ENCODE peak calls at places on chromosomes 5 and 9, in nine cellular contexts. One of them, this sample, is unnamed.

GRCh38 chr5:134467231-134467630 is 55.5 kb upstream of the CDKN2AIPNL start:
- DNase-seq in stimulated activated naive B cell treated with anti-CD40 and anti-IgM and Interleukin-4, amounts not matched to agents 10 μg/mL and 1 μg/mL and 100 μg/mL, for 72 hours: no peak
- DNase-seq in activated gamma-delta T cell treated with anti-CD3 and anti-CD28 coated beads, Interleukin-2, amount 50 U/mL, for 16 hours: no peak
- DNase-seq in endothelial cell: no peak
- DNase-seq in GM20000: no peak
- DNase-seq in lung microvascular endothelial cell: no peak
- DNase-seq in HuH-7: no peak
- DNase-seq in T47D: no peak
- DNase-seq in NCI-H69: no peak
- DNase-seq in this sample: no peak

GRCh38 chr5:27311544-27311943 is 273.2 kb upstream of the CDH9 start:
- DNase-seq in stimulated activated naive B cell treated with anti-CD40 and anti-IgM and Interleukin-4, amounts not matched to agents 10 μg/mL and 1 μg/mL and 100 μg/mL, for 72 hours: no peak
- DNase-seq in activated gamma-delta T cell treated with anti-CD3 and anti-CD28 coated beads, Interleukin-2, amount 50 U/mL, for 16 hours: no peak
- DNase-seq in endothelial cell: no peak
- DNase-seq in GM20000: no peak
- DNase-seq in lung microvascular endothelial cell: no peak
- DNase-seq in HuH-7: no peak
- DNase-seq in T47D: no peak
- DNase-seq in NCI-H69: no peak
- DNase-seq in this sample: no peak

GRCh38 chr5:166979576-166979975 is 1311.9 kb upstream of the WWC1 start:
- DNase-seq in stimulated activated naive B cell treated with anti-CD40 and anti-IgM and Interleukin-4, amounts not matched to agents 10 μg/mL and 1 μg/mL and 100 μg/mL, for 72 hours: no peak
- DNase-seq in activated gamma-delta T cell treated with anti-CD3 and anti-CD28 coated beads, Interleukin-2, amount 50 U/mL, for 16 hours: no peak
- DNase-seq in endothelial cell: no peak
- DNase-seq in GM20000: no peak
- DNase-seq in lung microvascular endothelial cell: no peak
- DNase-seq in HuH-7: no peak
- DNase-seq in T47D: no peak
- DNase-seq in NCI-H69: peak
- DNase-seq in this sample: no peak

GRCh38 chr9:95862343-95862742 is 13.1 kb upstream of the ERCC6L2 start:
- DNase-seq in stimulated activated naive B cell treated with anti-CD40 and anti-IgM and Interleukin-4, amounts not matched to agents 10 μg/mL and 1 μg/mL and 100 μg/mL, for 72 hours: no peak
- DNase-seq in activated gamma-delta T cell treated with anti-CD3 and anti-CD28 coated beads, Interleukin-2, amount 50 U/mL, for 16 hours: no peak
- DNase-seq in endothelial cell: no peak
- DNase-seq in GM20000: no peak
- DNase-seq in lung microvascular endothelial cell: no peak
- DNase-seq in HuH-7: no peak
- DNase-seq in T47D: no peak
- DNase-seq in NCI-H69: no peak
- DNase-seq in this sample: no peak

GRCh38 chr9:121557581-121558422 is 58.2 kb upstream of the GGTA1 start:
- DNase-seq in stimulated activated naive B cell treated with anti-CD40 and anti-IgM and Interleukin-4, amounts not matched to agents 10 μg/mL and 1 μg/mL and 100 μg/mL, for 72 hours: no peak
- DNase-seq in activated gamma-delta T cell treated with anti-CD3 and anti-CD28 coated beads, Interleukin-2, amount 50 U/mL, for 16 hours: no peak
- DNase-seq in endothelial cell: peak
- DNase-seq in GM20000: peak
- DNase-seq in lung microvascular endothelial cell: peak
- DNase-seq in HuH-7: no peak
- DNase-seq in T47D: peak
- DNase-seq in NCI-H69: peak
- DNase-seq in this sample: peak

GRCh38 chr9:16594787-16595186 is 275.7 kb downstream of the BNC2 start:
- DNase-seq in stimulated activated naive B cell treated with anti-CD40 and anti-IgM and Interleukin-4, amounts not matched to agents 10 μg/mL and 1 μg/mL and 100 μg/mL, for 72 hours: no peak
- DNase-seq in activated gamma-delta T cell treated with anti-CD3 and anti-CD28 coated beads, Interleukin-2, amount 50 U/mL, for 16 hours: no peak
- DNase-seq in endothelial cell: no peak
- DNase-seq in GM20000: no peak
- DNase-seq in lung microvascular endothelial cell: no peak
- DNase-seq in HuH-7: no peak
- DNase-seq in T47D: no peak
- DNase-seq in NCI-H69: no peak
- DNase-seq in this sample: no peak

GRCh38 chr5:28750236-28750635 is 1711.8 kb upstream of the CDH9 start:
- DNase-seq in stimulated activated naive B cell treated with anti-CD40 and anti-IgM and Interleukin-4, amounts not matched to agents 10 μg/mL and 1 μg/mL and 100 μg/mL, for 72 hours: no peak
- DNase-seq in activated gamma-delta T cell treated with anti-CD3 and anti-CD28 coated beads, Interleukin-2, amount 50 U/mL, for 16 hours: no peak
- DNase-seq in endothelial cell: no peak
- DNase-seq in GM20000: no peak
- DNase-seq in lung microvascular endothelial cell: no peak
- DNase-seq in HuH-7: no peak
- DNase-seq in T47D: no peak
- DNase-seq in NCI-H69: no peak
- DNase-seq in this sample: no peak

GRCh38 chr9:102700936-102701335 is 294.2 kb upstream of the CYLC2 start:
- DNase-seq in stimulated activated naive B cell treated with anti-CD40 and anti-IgM and Interleukin-4, amounts not matched to agents 10 μg/mL and 1 μg/mL and 100 μg/mL, for 72 hours: no peak
- DNase-seq in activated gamma-delta T cell treated with anti-CD3 and anti-CD28 coated beads, Interleukin-2, amount 50 U/mL, for 16 hours: no peak
- DNase-seq in endothelial cell: no peak
- DNase-seq in GM20000: no peak
- DNase-seq in lung microvascular endothelial cell: no peak
- DNase-seq in HuH-7: no peak
- DNase-seq in T47D: no peak
- DNase-seq in NCI-H69: peak
- DNase-seq in this sample: peak

GRCh38 chr5:141573489-141574121 is 45.2 kb downstream of the DIAPH1 start:
- DNase-seq in stimulated activated naive B cell treated with anti-CD40 and anti-IgM and Interleukin-4, amounts not matched to agents 10 μg/mL and 1 μg/mL and 100 μg/mL, for 72 hours: no peak
- DNase-seq in activated gamma-delta T cell treated with anti-CD3 and anti-CD28 coated beads, Interleukin-2, amount 50 U/mL, for 16 hours: no peak
- DNase-seq in endothelial cell: no peak
- DNase-seq in GM20000: no peak
- DNase-seq in lung microvascular endothelial cell: no peak
- DNase-seq in HuH-7: no peak
- DNase-seq in T47D: no peak
- DNase-seq in NCI-H69: peak
- DNase-seq in this sample: no peak

GRCh38 chr9:112380771-112381181 is 868 bp downstream of the HSDL2 start:
- DNase-seq in stimulated activated naive B cell treated with anti-CD40 and anti-IgM and Interleukin-4, amounts not matched to agents 10 μg/mL and 1 μg/mL and 100 μg/mL, for 72 hours: no peak
- DNase-seq in activated gamma-delta T cell treated with anti-CD3 and anti-CD28 coated beads, Interleukin-2, amount 50 U/mL, for 16 hours: no peak
- DNase-seq in endothelial cell: no peak
- DNase-seq in GM20000: peak
- DNase-seq in lung microvascular endothelial cell: no peak
- DNase-seq in HuH-7: no peak
- DNase-seq in T47D: no peak
- DNase-seq in NCI-H69: peak
- DNase-seq in this sample: no peak

GRCh38 chr5:55160493-55161209 is 680 bp downstream of the GPX8 start:
- DNase-seq in stimulated activated naive B cell treated with anti-CD40 and anti-IgM and Interleukin-4, amounts not matched to agents 10 μg/mL and 1 μg/mL and 100 μg/mL, for 72 hours: no peak
- DNase-seq in activated gamma-delta T cell treated with anti-CD3 and anti-CD28 coated beads, Interleukin-2, amount 50 U/mL, for 16 hours: no peak
- DNase-seq in endothelial cell: peak
- DNase-seq in GM20000: no peak
- DNase-seq in lung microvascular endothelial cell: peak
- DNase-seq in HuH-7: no peak
- DNase-seq in T47D: peak
- DNase-seq in NCI-H69: no peak
- DNase-seq in this sample: peak

GRCh38 chr5:179615203-179615602 is 8.3 kb downstream of the HNRNPH1 start:
- DNase-seq in stimulated activated naive B cell treated with anti-CD40 and anti-IgM and Interleukin-4, amounts not matched to agents 10 μg/mL and 1 μg/mL and 100 μg/mL, for 72 hours: no peak
- DNase-seq in activated gamma-delta T cell treated with anti-CD3 and anti-CD28 coated beads, Interleukin-2, amount 50 U/mL, for 16 hours: no peak
- DNase-seq in endothelial cell: no peak
- DNase-seq in GM20000: no peak
- DNase-seq in lung microvascular endothelial cell: peak
- DNase-seq in HuH-7: no peak
- DNase-seq in T47D: no peak
- DNase-seq in NCI-H69: no peak
- DNase-seq in this sample: no peak

GRCh38 chr5:135307143-135307903 is 91.7 kb downstream of the MACROH2A1 start:
- DNase-seq in stimulated activated naive B cell treated with anti-CD40 and anti-IgM and Interleukin-4, amounts not matched to agents 10 μg/mL and 1 μg/mL and 100 μg/mL, for 72 hours: no peak
- DNase-seq in activated gamma-delta T cell treated with anti-CD3 and anti-CD28 coated beads, Interleukin-2, amount 50 U/mL, for 16 hours: no peak
- DNase-seq in endothelial cell: no peak
- DNase-seq in GM20000: no peak
- DNase-seq in lung microvascular endothelial cell: no peak
- DNase-seq in HuH-7: no peak
- DNase-seq in T47D: no peak
- DNase-seq in NCI-H69: peak
- DNase-seq in this sample: no peak

GRCh38 chr9:134316444-134317160 is 9.7 kb upstream of the RXRA start:
- DNase-seq in stimulated activated naive B cell treated with anti-CD40 and anti-IgM and Interleukin-4, amounts not matched to agents 10 μg/mL and 1 μg/mL and 100 μg/mL, for 72 hours: no peak
- DNase-seq in activated gamma-delta T cell treated with anti-CD3 and anti-CD28 coated beads, Interleukin-2, amount 50 U/mL, for 16 hours: no peak
- DNase-seq in endothelial cell: no peak
- DNase-seq in GM20000: no peak
- DNase-seq in lung microvascular endothelial cell: no peak
- DNase-seq in HuH-7: no peak
- DNase-seq in T47D: no peak
- DNase-seq in NCI-H69: peak
- DNase-seq in this sample: no peak

GRCh38 chr9:95719354-95719753 is 156.1 kb upstream of the ERCC6L2 start:
- DNase-seq in stimulated activated naive B cell treated with anti-CD40 and anti-IgM and Interleukin-4, amounts not matched to agents 10 μg/mL and 1 μg/mL and 100 μg/mL, for 72 hours: no peak
- DNase-seq in activated gamma-delta T cell treated with anti-CD3 and anti-CD28 coated beads, Interleukin-2, amount 50 U/mL, for 16 hours: no peak
- DNase-seq in endothelial cell: no peak
- DNase-seq in GM20000: no peak
- DNase-seq in lung microvascular endothelial cell: no peak
- DNase-seq in HuH-7: peak
- DNase-seq in T47D: no peak
- DNase-seq in NCI-H69: no peak
- DNase-seq in this sample: no peak

GRCh38 chr9:123356851-123357747 is 1.1 kb downstream of the CRB2 start:
- DNase-seq in stimulated activated naive B cell treated with anti-CD40 and anti-IgM and Interleukin-4, amounts not matched to agents 10 μg/mL and 1 μg/mL and 100 μg/mL, for 72 hours: no peak
- DNase-seq in activated gamma-delta T cell treated with anti-CD3 and anti-CD28 coated beads, Interleukin-2, amount 50 U/mL, for 16 hours: no peak
- DNase-seq in endothelial cell: no peak
- DNase-seq in GM20000: no peak
- DNase-seq in lung microvascular endothelial cell: no peak
- DNase-seq in HuH-7: no peak
- DNase-seq in T47D: no peak
- DNase-seq in NCI-H69: peak
- DNase-seq in this sample: no peak

GRCh38 chr9:124522121-124523098 is 15.2 kb upstream of the NR5A1 start:
- DNase-seq in stimulated activated naive B cell treated with anti-CD40 and anti-IgM and Interleukin-4, amounts not matched to agents 10 μg/mL and 1 μg/mL and 100 μg/mL, for 72 hours: no peak
- DNase-seq in activated gamma-delta T cell treated with anti-CD3 and anti-CD28 coated beads, Interleukin-2, amount 50 U/mL, for 16 hours: no peak
- DNase-seq in endothelial cell: no peak
- DNase-seq in GM20000: no peak
- DNase-seq in lung microvascular endothelial cell: no peak
- DNase-seq in HuH-7: no peak
- DNase-seq in T47D: peak
- DNase-seq in NCI-H69: no peak
- DNase-seq in this sample: no peak

GRCh38 chr5:55113327-55113726 is 10.9 kb downstream of the GZMA start:
- DNase-seq in stimulated activated naive B cell treated with anti-CD40 and anti-IgM and Interleukin-4, amounts not matched to agents 10 μg/mL and 1 μg/mL and 100 μg/mL, for 72 hours: no peak
- DNase-seq in activated gamma-delta T cell treated with anti-CD3 and anti-CD28 coated beads, Interleukin-2, amount 50 U/mL, for 16 hours: no peak
- DNase-seq in endothelial cell: no peak
- DNase-seq in GM20000: no peak
- DNase-seq in lung microvascular endothelial cell: no peak
- DNase-seq in HuH-7: no peak
- DNase-seq in T47D: no peak
- DNase-seq in NCI-H69: no peak
- DNase-seq in this sample: no peak

This sample was measured in COLO829.